ENCODE peak calls at places on chromosomes 12 and 14, in eight cellular contexts. One of them, this sample, is unnamed.

GRCh38 chr12:56634242-56634836 is 4.2 kb upstream of the BAZ2A start:
- DNase-seq in T follicular helper cell: no peak
- DNase-seq in lung: peak; percentile 63
- DNase-seq in ELR: peak; percentile 48
- DNase-seq in stimulated activated CD4-positive, alpha-beta T cell treated with anti-CD3 and anti-CD28 coated beads, TNF-alpha, amount 100 ng/mL, for 4 hours: no peak
- DNase-seq in activated CD4-positive, CD25-positive, alpha-beta regulatory T cell: no peak
- DNase-seq in T-cell: peak; percentile 7
- DNase-seq in IMR-90: no peak
- DNase-seq in this sample: peak; percentile 49

GRCh38 chr14:74955229-74955999 is at the start of gene PGF:
- DNase-seq in T follicular helper cell: no peak
- DNase-seq in lung: peak; percentile 52
- DNase-seq in ELR: peak; percentile 67
- DNase-seq in stimulated activated CD4-positive, alpha-beta T cell treated with anti-CD3 and anti-CD28 coated beads, TNF-alpha, amount 100 ng/mL, for 4 hours: no peak
- DNase-seq in activated CD4-positive, CD25-positive, alpha-beta regulatory T cell: no peak
- DNase-seq in T-cell: peak; percentile 13
- DNase-seq in IMR-90: no peak
- DNase-seq in this sample: peak; percentile 74

GRCh38 chr12:57232156-57232756 is 2.7 kb downstream of the SHMT2 start:
- DNase-seq in T follicular helper cell: no peak
- DNase-seq in lung: no peak
- DNase-seq in ELR: no peak
- DNase-seq in stimulated activated CD4-positive, alpha-beta T cell treated with anti-CD3 and anti-CD28 coated beads, TNF-alpha, amount 100 ng/mL, for 4 hours: no peak
- DNase-seq in activated CD4-positive, CD25-positive, alpha-beta regulatory T cell: no peak
- DNase-seq in T-cell: no peak
- DNase-seq in IMR-90: no peak
- DNase-seq in this sample: no peak

GRCh38 chr14:94158239-94158888 is 15.8 kb upstream of the PPP4R4 start:
- DNase-seq in T follicular helper cell: no peak
- DNase-seq in lung: no peak
- DNase-seq in ELR: no peak
- DNase-seq in stimulated activated CD4-positive, alpha-beta T cell treated with anti-CD3 and anti-CD28 coated beads, TNF-alpha, amount 100 ng/mL, for 4 hours: no peak
- DNase-seq in activated CD4-positive, CD25-positive, alpha-beta regulatory T cell: peak; percentile 11
- DNase-seq in T-cell: peak; percentile 33
- DNase-seq in IMR-90: no peak
- DNase-seq in this sample: no peak

GRCh38 chr12:6223545-6223944 is 23.3 kb downstream of the CD9 start:
- DNase-seq in T follicular helper cell: no peak
- DNase-seq in lung: no peak
- DNase-seq in ELR: no peak
- DNase-seq in stimulated activated CD4-positive, alpha-beta T cell treated with anti-CD3 and anti-CD28 coated beads, TNF-alpha, amount 100 ng/mL, for 4 hours: no peak
- DNase-seq in activated CD4-positive, CD25-positive, alpha-beta regulatory T cell: no peak
- DNase-seq in T-cell: no peak
- DNase-seq in IMR-90: no peak
- DNase-seq in this sample: no peak

GRCh38 chr14:24329736-24330135 is 5.1 kb downstream of the ADCY4 start:
- DNase-seq in T follicular helper cell: no peak
- DNase-seq in lung: peak; percentile 62
- DNase-seq in ELR: no peak
- DNase-seq in stimulated activated CD4-positive, alpha-beta T cell treated with anti-CD3 and anti-CD28 coated beads, TNF-alpha, amount 100 ng/mL, for 4 hours: no peak
- DNase-seq in activated CD4-positive, CD25-positive, alpha-beta regulatory T cell: no peak
- DNase-seq in T-cell: peak; percentile 68
- DNase-seq in IMR-90: no peak
- DNase-seq in this sample: no peak

GRCh38 chr12:991350-992278 is 591 bp downstream of the ERC1 start:
- DNase-seq in T follicular helper cell: peak; percentile 27
- DNase-seq in lung: no peak
- DNase-seq in ELR: peak; percentile 13
- DNase-seq in stimulated activated CD4-positive, alpha-beta T cell treated with anti-CD3 and anti-CD28 coated beads, TNF-alpha, amount 100 ng/mL, for 4 hours: no peak
- DNase-seq in activated CD4-positive, CD25-positive, alpha-beta regulatory T cell: no peak
- DNase-seq in T-cell: no peak
- DNase-seq in IMR-90: peak; percentile 29
- DNase-seq in this sample: no peak

GRCh38 chr12:59036973-59037807 is 116.9 kb upstream of the LRIG3 start:
- DNase-seq in T follicular helper cell: no peak
- DNase-seq in lung: no peak
- DNase-seq in ELR: peak; percentile 55
- DNase-seq in stimulated activated CD4-positive, alpha-beta T cell treated with anti-CD3 and anti-CD28 coated beads, TNF-alpha, amount 100 ng/mL, for 4 hours: no peak
- DNase-seq in activated CD4-positive, CD25-positive, alpha-beta regulatory T cell: no peak
- DNase-seq in T-cell: no peak
- DNase-seq in IMR-90: peak; percentile 61
- DNase-seq in this sample: no peak

GRCh38 chr12:47891356-47891755 is 13.4 kb downstream of the VDR start:
- DNase-seq in T follicular helper cell: no peak
- DNase-seq in lung: no peak
- DNase-seq in ELR: no peak
- DNase-seq in stimulated activated CD4-positive, alpha-beta T cell treated with anti-CD3 and anti-CD28 coated beads, TNF-alpha, amount 100 ng/mL, for 4 hours: no peak
- DNase-seq in activated CD4-positive, CD25-positive, alpha-beta regulatory T cell: no peak
- DNase-seq in T-cell: no peak
- DNase-seq in IMR-90: no peak
- DNase-seq in this sample: no peak

GRCh38 chr12:109772622-109773321 is 59.1 kb downstream of the FAM222A start:
- DNase-seq in T follicular helper cell: no peak
- DNase-seq in lung: no peak
- DNase-seq in ELR: no peak
- DNase-seq in stimulated activated CD4-positive, alpha-beta T cell treated with anti-CD3 and anti-CD28 coated beads, TNF-alpha, amount 100 ng/mL, for 4 hours: no peak
- DNase-seq in activated CD4-positive, CD25-positive, alpha-beta regulatory T cell: no peak
- DNase-seq in T-cell: no peak
- DNase-seq in IMR-90: no peak
- DNase-seq in this sample: no peak

GRCh38 chr12:18811268-18811667 is 73.3 kb downstream of the CAPZA3 start:
- DNase-seq in T follicular helper cell: no peak
- DNase-seq in lung: no peak
- DNase-seq in ELR: no peak
- DNase-seq in stimulated activated CD4-positive, alpha-beta T cell treated with anti-CD3 and anti-CD28 coated beads, TNF-alpha, amount 100 ng/mL, for 4 hours: no peak
- DNase-seq in activated CD4-positive, CD25-positive, alpha-beta regulatory T cell: no peak
- DNase-seq in T-cell: no peak
- DNase-seq in IMR-90: no peak
- DNase-seq in this sample: peak; percentile 36

This sample was measured in adipocyte.